ENCODE peak calls at places on chromosomes 3 and 15, in ten cellular contexts. One of them, this sample, is unnamed.
A peak's percentile ranks its signal among the peaks of the same experiment; 100 is the strongest.

GRCh38 chr3:165273411-165273810 is 77.2 kb upstream of the SLITRK3 start:
- DNase-seq in NB4: no peak
- DNase-seq in endodermal cell: no peak
- DNase-seq in HFFc6: no peak
- DNase-seq in MM.1S: no peak
- DNase-seq in WTC11: no peak
- DNase-seq in mucosa of gallbladder: no peak
- DNase-seq in GOT3: no peak
- DNase-seq in psoas muscle: no peak
- DNase-seq in SW 1271: no peak
- DNase-seq in this sample: no peak

GRCh38 chr3:61997112-61997511 is 376.2 kb downstream of the FEZF2 start:
- DNase-seq in SW 1271: no peak
- DNase-seq in MM.1S: no peak
- DNase-seq in WTC11: no peak
- DNase-seq in psoas muscle: no peak
- DNase-seq in HFFc6: peak; percentile 9
- DNase-seq in endodermal cell: no peak
- DNase-seq in NB4: no peak
- DNase-seq in GOT3: no peak
- DNase-seq in mucosa of gallbladder: no peak
- DNase-seq in this sample: no peak

GRCh38 chr3:69182588-69183299 is 60.3 kb upstream of the LMOD3 start:
- DNase-seq in mucosa of gallbladder: no peak
- DNase-seq in GOT3: no peak
- DNase-seq in psoas muscle: no peak
- DNase-seq in MM.1S: no peak
- DNase-seq in endodermal cell: no peak
- DNase-seq in SW 1271: peak; percentile 7
- DNase-seq in WTC11: no peak
- DNase-seq in NB4: no peak
- DNase-seq in HFFc6: peak; percentile 72
- DNase-seq in this sample: peak; percentile 11

GRCh38 chr3:62686916-62687315 is 188.3 kb downstream of the CADPS start:
- DNase-seq in NB4: no peak
- DNase-seq in MM.1S: no peak
- DNase-seq in WTC11: no peak
- DNase-seq in GOT3: no peak
- DNase-seq in HFFc6: no peak
- DNase-seq in SW 1271: no peak
- DNase-seq in mucosa of gallbladder: no peak
- DNase-seq in psoas muscle: no peak
- DNase-seq in endodermal cell: no peak
- DNase-seq in this sample: no peak

GRCh38 chr15:60399246-60399915 is 1.6 kb upstream of the ANXA2 start:
- DNase-seq in SW 1271: no peak
- DNase-seq in HFFc6: no peak
- DNase-seq in MM.1S: no peak
- DNase-seq in psoas muscle: no peak
- DNase-seq in endodermal cell: peak; percentile 72
- DNase-seq in GOT3: no peak
- DNase-seq in WTC11: no peak
- DNase-seq in NB4: peak; percentile 20
- DNase-seq in mucosa of gallbladder: no peak
- DNase-seq in this sample: no peak

GRCh38 chr15:59394166-59394661 is 21.5 kb upstream of the MYO1E start:
- DNase-seq in WTC11: no peak
- DNase-seq in NB4: no peak
- DNase-seq in GOT3: no peak
- DNase-seq in SW 1271: no peak
- DNase-seq in endodermal cell: no peak
- DNase-seq in mucosa of gallbladder: no peak
- DNase-seq in psoas muscle: no peak
- DNase-seq in HFFc6: no peak
- DNase-seq in MM.1S: no peak
- DNase-seq in this sample: no peak

GRCh38 chr3:31235062-31235704 is 297.5 kb upstream of the STT3B start:
- DNase-seq in HFFc6: no peak
- DNase-seq in MM.1S: no peak
- DNase-seq in psoas muscle: no peak
- DNase-seq in endodermal cell: no peak
- DNase-seq in mucosa of gallbladder: no peak
- DNase-seq in GOT3: no peak
- DNase-seq in NB4: no peak
- DNase-seq in SW 1271: no peak
- DNase-seq in WTC11: no peak
- DNase-seq in this sample: no peak

GRCh38 chr3:152969557-152970300 is 134.8 kb downstream of the P2RY1 start:
- DNase-seq in SW 1271: peak; percentile 56
- DNase-seq in WTC11: no peak
- DNase-seq in HFFc6: peak; percentile 17
- DNase-seq in NB4: no peak
- DNase-seq in GOT3: no peak
- DNase-seq in psoas muscle: no peak
- DNase-seq in MM.1S: no peak
- DNase-seq in mucosa of gallbladder: no peak
- DNase-seq in endodermal cell: no peak
- DNase-seq in this sample: no peak

GRCh38 chr3:86228106-86228505 is 762.8 kb downstream of the VGLL3 start:
- DNase-seq in mucosa of gallbladder: no peak
- DNase-seq in SW 1271: no peak
- DNase-seq in psoas muscle: no peak
- DNase-seq in WTC11: no peak
- DNase-seq in NB4: no peak
- DNase-seq in GOT3: no peak
- DNase-seq in MM.1S: no peak
- DNase-seq in HFFc6: no peak
- DNase-seq in endodermal cell: no peak
- DNase-seq in this sample: no peak

GRCh38 chr3:16361087-16361486 is 96.1 kb downstream of the OXNAD1 start:
- DNase-seq in NB4: no peak
- DNase-seq in psoas muscle: no peak
- DNase-seq in WTC11: no peak
- DNase-seq in endodermal cell: no peak
- DNase-seq in SW 1271: no peak
- DNase-seq in HFFc6: no peak
- DNase-seq in GOT3: no peak
- DNase-seq in MM.1S: no peak
- DNase-seq in mucosa of gallbladder: no peak
- DNase-seq in this sample: no peak

GRCh38 chr15:90059208-90059985 is 42.9 kb downstream of the IDH2 start:
- DNase-seq in mucosa of gallbladder: peak; percentile 77
- DNase-seq in WTC11: peak; percentile 59
- DNase-seq in MM.1S: peak; percentile 96
- DNase-seq in NB4: peak; percentile 99
- DNase-seq in HFFc6: no peak
- DNase-seq in psoas muscle: peak; percentile 71
- DNase-seq in GOT3: no peak
- DNase-seq in SW 1271: no peak
- DNase-seq in endodermal cell: peak; percentile 90
- DNase-seq in this sample: no peak

GRCh38 chr3:70550723-70551319 is 238.4 kb upstream of the MDFIC2 start:
- DNase-seq in SW 1271: peak; percentile 3
- DNase-seq in WTC11: peak; percentile 74
- DNase-seq in psoas muscle: peak; percentile 65
- DNase-seq in endodermal cell: peak; percentile 83
- DNase-seq in NB4: peak; percentile 63
- DNase-seq in HFFc6: peak; percentile 27
- DNase-seq in GOT3: no peak
- DNase-seq in MM.1S: peak; percentile 53
- DNase-seq in mucosa of gallbladder: peak; percentile 72
- DNase-seq in this sample: no peak